ENCODE peak calls at places on chromosomes 3 and 15, in six cellular contexts. K is activated CD8-positive, alpha-beta memory T cell treated with anti-CD3 and anti-CD28 coated beads, Interleukin-2, amount 50 U/mL, for 48 hours; H is nucleus accumbens; R is IMR-90; L is hepatocyte; O is PC-3. E is an unnamed sample.
A peak's percentile ranks its signal among the peaks of the same experiment; 100 is the strongest.

GRCh38 chr3:55486857-55487375 is at the start of gene WNT5A:
- DNase-seq in L (peak; percentile 63), O (peak; percentile 56), K (peak; percentile 55), H (no peak), R (no peak), E (no peak)

GRCh38 chr3:41450416-41451231 is 251.3 kb downstream of the CTNNB1 start:
- DNase-seq in O (peak; percentile 44), R (no peak), L (peak; percentile 58), H (no peak), K (no peak), E (no peak)

GRCh38 chr3:123069021-123069381 is 2.2 kb downstream of the PDIA5 start:
- DNase-seq in H (no peak), L (no peak), O (no peak), R (no peak), K (no peak), E (no peak)

GRCh38 chr3:34683851-34684250 is 885.4 kb downstream of the PDCD6IP start:
- DNase-seq in H (no peak), K (peak; percentile 55), L (peak; percentile 82), R (peak; percentile 11), O (peak; percentile 71), E (no peak)

GRCh38 chr3:124398594-124398993 is 331.7 kb upstream of the UMPS start:
- DNase-seq in L (no peak), O (no peak), R (no peak), H (no peak), K (no peak), E (no peak)

GRCh38 chr15:98966036-98966787 is 41.4 kb downstream of the PGPEP1L start:
- DNase-seq in L (no peak), H (no peak), K (no peak), R (peak; percentile 14), O (no peak), E (no peak)

GRCh38 chr3:162780313-162780712 is 1283.7 kb downstream of the OTOL1 start:
- DNase-seq in H (no peak), O (no peak), K (no peak), L (no peak), R (no peak), E (no peak)

GRCh38 chr3:141959921-141960554 is 83.6 kb downstream of the ATP1B3 start:
- DNase-seq in L (no peak), H (no peak), O (peak; percentile 68), K (no peak), R (peak; percentile 78), E (no peak)

GRCh38 chr3:194840661-194841514 is 155.2 kb downstream of the FAM43A start:
- DNase-seq in R (peak; percentile 16), L (peak; percentile 58), K (no peak), H (no peak), O (peak; percentile 75), E (no peak)

GRCh38 chr3:188649521-188649920 is 495.6 kb downstream of the LPP start:
- DNase-seq in H (no peak), R (peak; percentile 78), L (no peak), K (no peak), O (no peak), E (no peak)

GRCh38 chr15:63283126-63283525 is 5.7 kb downstream of the APH1B start:
- DNase-seq in H (no peak), R (no peak), O (no peak), L (no peak), K (no peak), E (no peak)

GRCh38 chr3:187706966-187707365 is 4.6 kb upstream of the RTP2 start:
- DNase-seq in R (no peak), O (no peak), H (no peak), K (no peak), L (no peak), E (no peak)

E was measured in mesenteric fat pad.